ENCODE peak calls at places on chromosomes 1 and 21, in four cellular contexts. One of them, this sample, is unnamed.
A peak's percentile ranks its signal among the peaks of the same experiment; 100 is the strongest.

GRCh38 chr1:151371744-151372410 is 628 bp downstream of the SELENBP1 start:
- DNase-seq in spleen: no peak
- DNase-seq in HCT116: no peak
- DNase-seq in stomach: peak; percentile 75
- DNase-seq in this sample: no peak

GRCh38 chr1:31733389-31734219 is 29.8 kb upstream of the COL16A1 start:
- DNase-seq in spleen: no peak
- DNase-seq in HCT116: no peak
- DNase-seq in stomach: no peak
- DNase-seq in this sample: no peak

GRCh38 chr21:45037986-45038385 is 36.4 kb upstream of the ADARB1 start:
- DNase-seq in spleen: no peak
- DNase-seq in HCT116: no peak
- DNase-seq in stomach: no peak
- DNase-seq in this sample: no peak

GRCh38 chr1:204873714-204874113 is 3.1 kb downstream of the NFASC start:
- DNase-seq in spleen: no peak
- DNase-seq in HCT116: no peak
- DNase-seq in stomach: no peak
- DNase-seq in this sample: no peak

GRCh38 chr1:89358287-89358893 is 5.5 kb upstream of the GBP6 start:
- DNase-seq in spleen: peak; percentile 86
- DNase-seq in HCT116: peak; percentile 63
- DNase-seq in stomach: peak; percentile 86
- DNase-seq in this sample: peak; percentile 33

GRCh38 chr1:940121-941026 is 16.7 kb downstream of the SAMD11 start:
- DNase-seq in spleen: no peak
- DNase-seq in HCT116: no peak
- DNase-seq in stomach: peak; percentile 56
- DNase-seq in this sample: no peak

GRCh38 chr1:15432327-15432726 is 5.9 kb upstream of the CTRC start:
- DNase-seq in spleen: no peak
- DNase-seq in HCT116: no peak
- DNase-seq in stomach: peak; percentile 59
- DNase-seq in this sample: no peak

GRCh38 chr1:228876187-228876586 is 140.9 kb downstream of the RHOU start:
- DNase-seq in spleen: peak; percentile 49
- DNase-seq in HCT116: no peak
- DNase-seq in stomach: no peak
- DNase-seq in this sample: no peak

GRCh38 chr1:214550339-214551051 is 907 bp downstream of the PTPN14 start:
- DNase-seq in spleen: no peak
- DNase-seq in HCT116: no peak
- DNase-seq in stomach: no peak
- DNase-seq in this sample: no peak

GRCh38 chr1:214552174-214552608 is 789 bp upstream of the PTPN14 start:
- DNase-seq in spleen: no peak
- DNase-seq in HCT116: peak; percentile 71
- DNase-seq in stomach: peak; percentile 79
- DNase-seq in this sample: no peak

GRCh38 chr1:214551052-214551435 is 358 bp downstream of the PTPN14 start:
- DNase-seq in spleen: peak; percentile 75
- DNase-seq in HCT116: no peak
- DNase-seq in stomach: peak; percentile 62
- DNase-seq in this sample: no peak

GRCh38 chr1:214553142-214553710 is 1.8 kb upstream of the PTPN14 start:
- DNase-seq in spleen: no peak
- DNase-seq in HCT116: no peak
- DNase-seq in stomach: no peak
- DNase-seq in this sample: no peak

GRCh38 chr1:214551436-214552173 is at the start of gene PTPN14:
- DNase-seq in spleen: peak; percentile 87
- DNase-seq in HCT116: peak; percentile 85
- DNase-seq in stomach: peak; percentile 90
- DNase-seq in this sample: no peak
- TF ChIP-seq POLR2AphosphoS5 in spleen: peak; percentile 79
- TF ChIP-seq POLR2AphosphoS5 in HCT116: peak; percentile 80
- TF ChIP-seq POLR2AphosphoS5 in stomach: no peak
- TF ChIP-seq POLR2AphosphoS5 in this sample: peak; percentile 82

GRCh38 chr1:19468397-19468956 is 16.9 kb downstream of the CAPZB start:
- DNase-seq in spleen: peak; percentile 93
- DNase-seq in HCT116: no peak
- DNase-seq in stomach: peak; percentile 75
- DNase-seq in this sample: no peak
- TF ChIP-seq POLR2AphosphoS5 in spleen: peak; percentile 40
- TF ChIP-seq POLR2AphosphoS5 in HCT116: peak; percentile 21
- TF ChIP-seq POLR2AphosphoS5 in stomach: peak; percentile 38
- TF ChIP-seq POLR2AphosphoS5 in this sample: no peak

DNA sequence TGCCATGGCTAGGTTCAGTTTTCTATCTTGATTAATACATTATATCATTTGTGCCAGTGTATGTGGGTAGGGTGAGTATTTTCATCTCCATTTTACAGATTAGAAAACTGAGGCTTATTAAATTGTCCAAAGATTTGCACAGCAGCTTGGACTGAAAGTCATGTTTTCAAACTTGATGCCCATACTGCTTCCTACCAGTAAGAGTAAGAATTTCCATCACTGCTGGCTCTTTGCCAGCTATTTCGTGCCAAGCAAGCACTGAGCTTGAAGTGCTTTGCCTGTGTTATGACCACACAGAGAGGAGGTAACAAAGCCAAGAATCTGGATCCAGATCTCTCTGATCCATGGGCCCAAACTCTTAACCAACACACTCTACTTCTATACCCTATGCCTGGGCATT is 295.0 kb downstream of the VAV3 start:
- DNase-seq in spleen: no peak
- DNase-seq in HCT116: no peak
- DNase-seq in stomach: peak; percentile 91
- DNase-seq in this sample: no peak
- TF ChIP-seq POLR2AphosphoS5 in spleen: no peak
- TF ChIP-seq POLR2AphosphoS5 in HCT116: no peak
- TF ChIP-seq POLR2AphosphoS5 in stomach: no peak
- TF ChIP-seq POLR2AphosphoS5 in this sample: no peak

GRCh38 chr1:234755449-234755863 is 145.5 kb upstream of the IRF2BP2 start:
- DNase-seq in spleen: no peak
- DNase-seq in HCT116: no peak
- DNase-seq in stomach: peak; percentile 74
- DNase-seq in this sample: no peak
- TF ChIP-seq POLR2AphosphoS5 in spleen: no peak
- TF ChIP-seq POLR2AphosphoS5 in HCT116: no peak
- TF ChIP-seq POLR2AphosphoS5 in stomach: no peak
- TF ChIP-seq POLR2AphosphoS5 in this sample: no peak

GRCh38 chr1:26336477-26337205 is 17.3 kb downstream of the CRYBG2 start:
- DNase-seq in spleen: peak; percentile 96
- DNase-seq in HCT116: peak; percentile 75
- DNase-seq in stomach: peak; percentile 97
- DNase-seq in this sample: no peak
- TF ChIP-seq POLR2AphosphoS5 in spleen: peak; percentile 48
- TF ChIP-seq POLR2AphosphoS5 in HCT116: peak; percentile 55
- TF ChIP-seq POLR2AphosphoS5 in stomach: no peak
- TF ChIP-seq POLR2AphosphoS5 in this sample: no peak

GRCh38 chr1:109488696-109489095 is 5.0 kb downstream of the ATXN7L2 start:
- DNase-seq in spleen: no peak
- DNase-seq in HCT116: no peak
- DNase-seq in stomach: no peak
- DNase-seq in this sample: no peak

GRCh38 chr1:109488201-109488600 is 4.5 kb downstream of the ATXN7L2 start:
- DNase-seq in spleen: no peak
- DNase-seq in HCT116: no peak
- DNase-seq in stomach: no peak
- DNase-seq in this sample: no peak

GRCh38 chr1:109491372-109491771 is 2.5 kb upstream of the CYB561D1 start:
- DNase-seq in spleen: no peak
- DNase-seq in HCT116: no peak
- DNase-seq in stomach: no peak
- DNase-seq in this sample: no peak

GRCh38 chr1:109490934-109491302 is 3.0 kb upstream of the CYB561D1 start:
- DNase-seq in spleen: peak; percentile 83
- DNase-seq in HCT116: no peak
- DNase-seq in stomach: no peak
- DNase-seq in this sample: no peak

GRCh38 chr1:109490029-109490933 is 3.6 kb upstream of the CYB561D1 start:
- DNase-seq in spleen: peak; percentile 84
- DNase-seq in HCT116: peak; percentile 31
- DNase-seq in stomach: peak; percentile 75
- DNase-seq in this sample: no peak
- TF ChIP-seq POLR2AphosphoS5 in spleen: no peak
- TF ChIP-seq POLR2AphosphoS5 in HCT116: no peak
- TF ChIP-seq POLR2AphosphoS5 in stomach: no peak
- TF ChIP-seq POLR2AphosphoS5 in this sample: no peak

GRCh38 chr1:184535191-184535970 is 148.6 kb downstream of the C1orf21 start:
- DNase-seq in spleen: no peak
- DNase-seq in HCT116: no peak
- DNase-seq in stomach: no peak
- DNase-seq in this sample: no peak
- TF ChIP-seq POLR2AphosphoS5 in spleen: no peak
- TF ChIP-seq POLR2AphosphoS5 in HCT116: no peak
- TF ChIP-seq POLR2AphosphoS5 in stomach: no peak
- TF ChIP-seq POLR2AphosphoS5 in this sample: no peak

GRCh38 chr1:236904874-236905741 is 99.1 kb downstream of the MT1HL1 start:
- DNase-seq in spleen: no peak
- DNase-seq in HCT116: peak; percentile 70
- DNase-seq in stomach: no peak
- DNase-seq in this sample: peak; percentile 85
- TF ChIP-seq POLR2AphosphoS5 in spleen: no peak
- TF ChIP-seq POLR2AphosphoS5 in HCT116: peak; percentile 55
- TF ChIP-seq POLR2AphosphoS5 in stomach: no peak
- TF ChIP-seq POLR2AphosphoS5 in this sample: no peak

DNA sequence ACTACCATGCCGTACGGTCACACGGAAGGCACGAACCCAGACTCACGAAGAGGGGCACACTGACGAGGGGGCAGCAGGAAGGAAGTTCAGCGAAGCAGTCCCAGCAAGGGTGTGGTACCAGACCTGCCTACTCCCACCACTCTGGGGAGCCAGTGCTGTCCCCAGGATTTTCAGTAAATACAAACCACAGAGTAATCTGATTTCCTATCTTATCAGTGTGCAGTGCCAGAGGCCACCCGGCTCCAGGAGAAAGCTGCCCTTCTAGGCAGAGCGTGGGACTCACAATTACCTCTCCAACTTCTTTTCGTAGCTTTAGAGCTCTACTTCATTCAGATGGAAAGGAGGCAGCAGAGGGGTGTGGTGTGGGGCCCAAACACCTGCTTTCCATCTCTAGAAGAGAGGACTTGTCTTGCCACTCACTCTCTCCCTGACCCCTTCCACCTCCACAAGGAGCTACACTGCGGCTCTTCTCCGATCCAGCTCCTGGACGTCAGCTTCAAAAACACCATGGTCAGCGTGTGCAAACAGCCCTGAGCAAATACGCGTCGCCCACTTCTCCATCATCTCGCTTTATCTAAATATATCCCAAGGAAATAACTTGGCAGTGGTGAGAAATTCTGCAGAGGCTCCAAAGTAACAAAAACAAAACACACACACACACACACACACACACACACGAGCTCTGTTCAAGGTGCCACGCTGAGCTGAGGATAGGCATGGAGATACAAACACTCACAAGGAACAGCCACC is 98.5 kb downstream of the MRPL37 start:
- DNase-seq in spleen: no peak
- DNase-seq in HCT116: no peak
- DNase-seq in stomach: peak; percentile 45
- DNase-seq in this sample: no peak
- TF ChIP-seq POLR2AphosphoS5 in spleen: no peak
- TF ChIP-seq POLR2AphosphoS5 in HCT116: no peak
- TF ChIP-seq POLR2AphosphoS5 in stomach: no peak
- TF ChIP-seq POLR2AphosphoS5 in this sample: no peak

This sample was measured in Panc1.